ENCODE peak calls at places on chromosomes 2 and 18, in ten cellular contexts. A, N, M, F, Q, E, D, T, C and R are unnamed samples.

GRCh38 chr2:55965966-55966365 is 42.4 kb upstream of the EFEMP1 start:
- DNase-seq in E (no peak), C (no peak), T (no peak), Q (no peak), M (peak; percentile 66), A (no peak), N (no peak), D (no peak), F (no peak), R (peak; percentile 55)

GRCh38 chr18:39341106-39341505 is 1775.5 kb upstream of the CELF4 start:
- DNase-seq in Q (no peak), D (no peak), M (no peak), A (no peak), F (no peak), E (no peak), N (no peak), T (no peak), C (no peak), R (no peak)

GRCh38 chr18:31632356-31632755 is 40.7 kb downstream of the TTR start:
- DNase-seq in E (no peak), A (no peak), Q (no peak), F (no peak), D (no peak), M (no peak), C (no peak), N (no peak), T (no peak), R (no peak)

GRCh38 chr2:234996467-234997270 is 44.9 kb downstream of the SH3BP4 start:
- DNase-seq in E (no peak), Q (peak; percentile 96), T (no peak), F (no peak), A (peak; percentile 66), N (no peak), M (peak; percentile 45), D (no peak), C (peak; percentile 96), R (peak; percentile 81)

GRCh38 chr2:11406492-11407381 is 59.2 kb downstream of the E2F6 start:
- DNase-seq in F (peak; percentile 42), T (no peak), C (peak; percentile 95), D (no peak), M (peak; percentile 82), N (peak; percentile 53), A (peak; percentile 92), E (no peak), Q (peak; percentile 35), R (peak; percentile 66)

GRCh38 chr18:39945076-39945475 is 2010.0 kb upstream of the PIK3C3 start:
- DNase-seq in D (no peak), N (no peak), A (no peak), Q (no peak), C (no peak), F (no peak), T (no peak), M (no peak), E (no peak), R (no peak)

GRCh38 chr2:28233070-28233718 is 159.5 kb upstream of the FOSL2 start:
- DNase-seq in D (no peak), N (no peak), F (no peak), C (no peak), T (no peak), Q (no peak), A (no peak), E (no peak), M (peak; percentile 16), R (no peak)

GRCh38 chr2:234496442-234496834 is 443 bp downstream of the ARL4C start:
- DNase-seq in N (no peak), D (no peak), A (no peak), E (no peak), C (no peak), T (no peak), Q (no peak), M (no peak), F (peak; percentile 52), R (peak; percentile 33)

GRCh38 chr2:41932241-41933034 is 115.4 kb upstream of the PKDCC start:
- DNase-seq in N (peak; percentile 74), A (peak; percentile 84), C (no peak), Q (no peak), F (peak; percentile 74), T (peak; percentile 71), E (peak; percentile 88), M (peak; percentile 100), D (no peak), R (peak; percentile 46)

GRCh38 chr2:149388120-149388816 is 57.9 kb downstream of the LYPD6 start:
- DNase-seq in T (no peak), Q (peak; percentile 55), E (no peak), F (no peak), D (no peak), A (no peak), N (no peak), C (peak; percentile 69), M (no peak), R (no peak)

GRCh38 chr2:106642679-106643078 is 155.5 kb downstream of the CD8B2 start:
- DNase-seq in F (no peak), Q (no peak), T (no peak), N (no peak), M (no peak), E (no peak), C (no peak), A (no peak), D (no peak), R (peak; percentile 42)

GRCh38 chr2:179059026-179059680 is 9.2 kb upstream of the CCDC141 start:
- DNase-seq in D (no peak), C (no peak), T (no peak), A (no peak), M (no peak), N (no peak), E (no peak), F (no peak), Q (no peak), R (no peak)

GRCh38 chr18:25345432-25345831 is 6.5 kb downstream of the ZNF521 start:
- DNase-seq in N (no peak), F (no peak), Q (no peak), E (no peak), D (no peak), A (no peak), T (no peak), M (peak; percentile 26), C (no peak), R (peak; percentile 11)

GRCh38 chr2:47016172-47016913 is 100.7 kb upstream of the MCFD2 start:
- DNase-seq in F (no peak), Q (peak; percentile 57), D (no peak), N (no peak), A (no peak), C (peak; percentile 98), T (no peak), E (no peak), M (peak; percentile 61), R (peak; percentile 83)

GRCh38 chr2:26054598-26055348 is 20.9 kb downstream of the RAB10 start:
- DNase-seq in T (no peak), F (no peak), D (no peak), N (no peak), Q (no peak), E (no peak), M (peak; percentile 10), C (peak; percentile 68), A (no peak), R (no peak)

GRCh38 chr2:35301349-35301748 is 1054.2 kb upstream of the CRIM1 start:
- DNase-seq in A (no peak), Q (no peak), T (no peak), N (no peak), M (no peak), F (no peak), C (no peak), E (no peak), D (no peak), R (no peak)

GRCh38 chr18:3689986-3690681 is 240.2 kb downstream of the TGIF1 start:
- DNase-seq in T (no peak), M (no peak), N (no peak), Q (peak; percentile 52), D (no peak), F (no peak), A (no peak), C (no peak), E (no peak), R (no peak)

GRCh38 chr2:62344472-62344871 is 148.6 kb downstream of the B3GNT2 start:
- DNase-seq in Q (no peak), M (no peak), T (no peak), A (no peak), E (no peak), F (no peak), C (no peak), N (no peak), D (peak; percentile 75), R (no peak)

DNA sequence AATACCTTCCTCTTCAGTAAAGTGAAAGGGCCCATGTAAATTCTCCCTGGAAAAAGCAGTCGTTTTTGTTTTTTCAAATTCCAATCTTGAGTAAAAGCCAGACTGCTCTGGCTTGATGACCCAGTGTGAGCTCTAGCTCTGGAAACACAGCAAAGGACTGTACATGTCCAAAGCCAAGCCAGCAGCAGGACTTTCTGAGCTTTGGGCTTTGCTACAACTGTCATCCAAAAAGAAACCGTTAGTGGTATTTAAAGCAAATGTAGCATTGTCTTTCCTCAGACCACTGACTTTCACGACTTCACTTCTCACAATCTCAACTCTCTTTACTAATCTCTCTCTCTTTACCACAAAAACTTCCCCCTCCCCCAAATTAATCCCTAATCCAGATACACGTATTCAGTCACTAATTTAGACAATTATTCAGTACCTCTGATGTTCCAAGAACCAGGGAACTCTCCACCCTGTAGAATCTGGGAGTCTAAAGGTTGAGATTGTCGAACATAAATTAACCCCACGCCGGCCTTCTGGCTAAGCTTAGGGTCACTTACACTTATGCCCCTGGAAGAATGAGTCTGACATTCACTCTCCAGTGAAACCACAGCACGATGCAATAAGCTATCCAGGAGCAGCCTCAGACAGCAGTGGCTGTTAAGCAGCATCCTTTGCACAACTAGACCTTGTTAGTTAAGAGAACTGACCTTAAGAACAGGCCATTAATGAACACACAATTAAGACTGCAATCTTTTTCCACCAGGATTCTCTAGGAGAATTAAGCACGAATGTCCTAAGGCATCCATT is 25.2 kb downstream of the SH3YL1 start:
- DNase-seq in D (no peak), M (no peak), Q (no peak), N (no peak), C (no peak), A (no peak), T (no peak), F (no peak), E (no peak), R (no peak)
- H3K4me3 ChIP-seq in D (no peak overlapping the region), M (no peak overlapping the region), Q (no peak overlapping the region), N (no peak overlapping the region), C (no peak overlapping the region), A (no peak overlapping the region), T (no peak overlapping the region), F (no peak overlapping the region), E (no peak overlapping the region), R (no peak overlapping the region)

GRCh38 chr18:46156838-46157237 is 52.7 kb downstream of the HAUS1 start:
- DNase-seq in F (no peak), T (no peak), D (no peak), N (no peak), M (no peak), A (no peak), E (no peak), Q (no peak), C (no peak), R (no peak)
- H3K4me3 ChIP-seq in F (no peak overlapping the region), T (no peak overlapping the region), D (no peak overlapping the region), N (no peak overlapping the region), M (no peak overlapping the region), A (no peak overlapping the region), E (no peak overlapping the region), Q (no peak overlapping the region), C (no peak overlapping the region), R (no peak overlapping the region)

GRCh38 chr2:214808481-214808931 is 977 bp downstream of the BARD1 start:
- DNase-seq in C (no peak), F (no peak), D (no peak), T (no peak), E (no peak), Q (no peak), M (peak; percentile 15), A (no peak), N (no peak), R (peak; percentile 17)
- H3K4me3 ChIP-seq in C (peak overlapping the region; percentile 96), F (peak overlapping the region; percentile 92), D (peak overlapping the region; percentile 96), T (peak overlapping the region; percentile 80), E (peak overlapping the region; percentile 83), Q (peak overlapping the region; percentile 66), M (peak overlapping the region; percentile 93), A (peak overlapping the region; percentile 70), N (peak overlapping the region; percentile 85), R (peak overlapping the region; percentile 89)

GRCh38 chr2:30759481-30759880 is 47.8 kb downstream of the CAPN13 start:
- DNase-seq in A (peak; percentile 38), F (no peak), D (no peak), C (no peak), M (no peak), T (peak; percentile 52), E (no peak), Q (no peak), N (no peak), R (no peak)
- H3K4me3 ChIP-seq in A (no peak overlapping the region), F (no peak overlapping the region), D (no peak overlapping the region), C (no peak overlapping the region), M (no peak overlapping the region), T (no peak overlapping the region), E (no peak overlapping the region), Q (no peak overlapping the region), N (no peak overlapping the region), R (no peak overlapping the region)